ENCODE peak calls at places on chromosomes 3 and 15, in five cellular contexts. One of them, this sample, is unnamed.

GRCh38 chr3:134817297-134817696 is 22.2 kb downstream of the EPHB1 start:
- DNase-seq in non-pigmented ciliary epithelial cell: no peak
- DNase-seq in neural progenitor cell: no peak
- DNase-seq in fibroblast of lung: no peak
- DNase-seq in ELR: no peak
- DNase-seq in this sample: no peak

GRCh38 chr15:31031471-31032064 is 40.1 kb upstream of the MTMR10 start:
- DNase-seq in non-pigmented ciliary epithelial cell: no peak
- DNase-seq in neural progenitor cell: no peak
- DNase-seq in fibroblast of lung: peak; percentile 50
- DNase-seq in ELR: peak; percentile 58
- DNase-seq in this sample: no peak

GRCh38 chr15:85744636-85745422 is 49.9 kb downstream of the KLHL25 start:
- DNase-seq in non-pigmented ciliary epithelial cell: no peak
- DNase-seq in neural progenitor cell: no peak
- DNase-seq in fibroblast of lung: no peak
- DNase-seq in ELR: no peak
- DNase-seq in this sample: no peak

GRCh38 chr3:96869316-96869715 is 54.9 kb downstream of the EPHA6 start:
- DNase-seq in non-pigmented ciliary epithelial cell: no peak
- DNase-seq in neural progenitor cell: no peak
- DNase-seq in fibroblast of lung: no peak
- DNase-seq in ELR: no peak
- DNase-seq in this sample: no peak

GRCh38 chr3:161101609-161102008 is 3.5 kb downstream of the B3GALNT1 start:
- DNase-seq in non-pigmented ciliary epithelial cell: no peak
- DNase-seq in neural progenitor cell: no peak
- DNase-seq in fibroblast of lung: no peak
- DNase-seq in ELR: no peak
- DNase-seq in this sample: no peak

GRCh38 chr3:49602877-49603411 is 48.7 kb downstream of the BSN start:
- DNase-seq in non-pigmented ciliary epithelial cell: no peak
- DNase-seq in neural progenitor cell: no peak
- DNase-seq in fibroblast of lung: no peak
- DNase-seq in ELR: peak; percentile 43
- DNase-seq in this sample: no peak

GRCh38 chr3:63862804-63863149 is 828 bp downstream of the THOC7 start:
- DNase-seq in non-pigmented ciliary epithelial cell: no peak
- DNase-seq in neural progenitor cell: no peak
- DNase-seq in fibroblast of lung: no peak
- DNase-seq in ELR: no peak
- DNase-seq in this sample: no peak

GRCh38 chr3:142926368-142926944 is 37.0 kb downstream of the PAQR9 start:
- DNase-seq in non-pigmented ciliary epithelial cell: no peak
- DNase-seq in neural progenitor cell: no peak
- DNase-seq in fibroblast of lung: no peak
- DNase-seq in ELR: no peak
- DNase-seq in this sample: no peak

GRCh38 chr15:101168463-101168824 is 83.4 kb downstream of the CHSY1 start:
- DNase-seq in non-pigmented ciliary epithelial cell: no peak
- DNase-seq in neural progenitor cell: no peak
- DNase-seq in fibroblast of lung: peak; percentile 93
- DNase-seq in ELR: no peak
- DNase-seq in this sample: no peak

GRCh38 chr3:15899438-15899837 is 101.7 kb upstream of the ANKRD28 start:
- DNase-seq in non-pigmented ciliary epithelial cell: no peak
- DNase-seq in neural progenitor cell: no peak
- DNase-seq in fibroblast of lung: peak; percentile 99
- DNase-seq in ELR: peak; percentile 49
- DNase-seq in this sample: no peak

GRCh38 chr3:43998841-43999805 is 242.6 kb upstream of the TOPAZ1 start:
- DNase-seq in non-pigmented ciliary epithelial cell: no peak
- DNase-seq in neural progenitor cell: peak; percentile 80
- DNase-seq in fibroblast of lung: peak; percentile 40
- DNase-seq in ELR: peak; percentile 83
- DNase-seq in this sample: peak; percentile 67

GRCh38 chr3:45055032-45055410 is 28.9 kb downstream of the CLEC3B start:
- DNase-seq in non-pigmented ciliary epithelial cell: peak; percentile 44
- DNase-seq in neural progenitor cell: no peak
- DNase-seq in fibroblast of lung: peak; percentile 87
- DNase-seq in ELR: peak; percentile 88
- DNase-seq in this sample: no peak

GRCh38 chr15:77004189-77004588 is 9.3 kb downstream of the PSTPIP1 start:
- DNase-seq in non-pigmented ciliary epithelial cell: no peak
- DNase-seq in neural progenitor cell: no peak
- DNase-seq in fibroblast of lung: no peak
- DNase-seq in ELR: no peak
- DNase-seq in this sample: peak; percentile 54

GRCh38 chr3:185270262-185270955 is 16.6 kb upstream of the EHHADH start:
- DNase-seq in non-pigmented ciliary epithelial cell: no peak
- DNase-seq in neural progenitor cell: peak; percentile 64
- DNase-seq in fibroblast of lung: peak; percentile 30
- DNase-seq in ELR: peak; percentile 54
- DNase-seq in this sample: peak; percentile 23

GRCh38 chr3:134795776-134796312 is 784 bp downstream of the EPHB1 start:
- DNase-seq in non-pigmented ciliary epithelial cell: no peak
- DNase-seq in neural progenitor cell: peak; percentile 76
- DNase-seq in fibroblast of lung: peak; percentile 48
- DNase-seq in ELR: peak; percentile 14
- DNase-seq in this sample: no peak

GRCh38 chr15:69609776-69610175 is 157.2 kb downstream of the RPLP1 start:
- DNase-seq in non-pigmented ciliary epithelial cell: no peak
- DNase-seq in neural progenitor cell: no peak
- DNase-seq in fibroblast of lung: no peak
- DNase-seq in ELR: no peak
- DNase-seq in this sample: no peak

GRCh38 chr3:182523836-182524235 is 269.5 kb upstream of the ATP11B start:
- DNase-seq in non-pigmented ciliary epithelial cell: no peak
- DNase-seq in neural progenitor cell: no peak
- DNase-seq in fibroblast of lung: no peak
- DNase-seq in ELR: no peak
- DNase-seq in this sample: no peak

GRCh38 chr15:98730860-98731711 is 82.7 kb downstream of the IGF1R start:
- DNase-seq in non-pigmented ciliary epithelial cell: no peak
- DNase-seq in neural progenitor cell: no peak
- DNase-seq in fibroblast of lung: no peak
- DNase-seq in ELR: no peak
- DNase-seq in this sample: no peak

GRCh38 chr15:77239892-77240608 is 169.1 kb upstream of the TSPAN3 start:
- DNase-seq in non-pigmented ciliary epithelial cell: no peak
- DNase-seq in neural progenitor cell: no peak
- DNase-seq in fibroblast of lung: no peak
- DNase-seq in ELR: no peak
- DNase-seq in this sample: no peak

GRCh38 chr3:67384790-67385397 is 269.5 kb downstream of the SUCLG2 start:
- DNase-seq in non-pigmented ciliary epithelial cell: no peak
- DNase-seq in neural progenitor cell: peak; percentile 70
- DNase-seq in fibroblast of lung: peak; percentile 40
- DNase-seq in ELR: peak; percentile 62
- DNase-seq in this sample: peak; percentile 62

GRCh38 chr3:15292765-15293522 is 39.4 kb downstream of the SH3BP5 start:
- DNase-seq in non-pigmented ciliary epithelial cell: no peak
- DNase-seq in neural progenitor cell: no peak
- DNase-seq in fibroblast of lung: peak; percentile 50
- DNase-seq in ELR: no peak
- DNase-seq in this sample: no peak